ENCODE peak calls at places on chromosomes 5 and 9, in five cellular contexts. J is IMR-90, P is neuronal stem cell, T is H1, Z is trophoblast cell. N is an unnamed sample.

GRCh38 chr9:89610391-89610925 is 5.6 kb downstream of the GADD45G start:
- DNase-seq in J (no peak), P (no peak), T (no peak), Z (no peak), N (no peak)

GRCh38 chr5:73352789-73353188 is 95.8 kb downstream of the FOXD1 start:
- DNase-seq in J (no peak), P (no peak), T (no peak), Z (no peak), N (no peak)

GRCh38 chr9:92360083-92360482 is 34.3 kb downstream of the CENPP start:
- DNase-seq in J (no peak), P (no peak), T (no peak), Z (no peak), N (no peak)

GRCh38 chr5:106415541-106415940 is 1255.2 kb downstream of the EFNA5 start:
- DNase-seq in J (peak; percentile 89), P (no peak), T (no peak), Z (peak; percentile 62), N (peak; percentile 66)

GRCh38 chr9:87909310-87910041 is 8.3 kb upstream of the SPATA31C1 start:
- DNase-seq in J (no peak), P (no peak), T (peak; percentile 48), Z (no peak), N (no peak)

GRCh38 chr5:80231243-80231642 is 24.6 kb downstream of the SERINC5 start:
- DNase-seq in J (peak; percentile 90), P (no peak), T (no peak), Z (no peak), N (peak; percentile 52)

GRCh38 chr5:76816110-76816831 is 2.6 kb upstream of the F2RL1 start:
- DNase-seq in J (no peak), P (no peak), T (no peak), Z (no peak), N (no peak)

GRCh38 chr5:95087819-95088317 is 197.0 kb downstream of the MCTP1 start:
- DNase-seq in J (no peak), P (no peak), T (no peak), Z (no peak), N (no peak)

GRCh38 chr9:88949425-88949824 is 41.8 kb upstream of the S1PR3 start:
- DNase-seq in J (peak; percentile 52), P (no peak), T (no peak), Z (no peak), N (peak; percentile 17)

GRCh38 chr9:134065720-134066419 is 2.0 kb downstream of the BRD3 start:
- DNase-seq in J (peak; percentile 66), P (no peak), T (no peak), Z (no peak), N (peak; percentile 81)

GRCh38 chr9:89418112-89418872 is 79.6 kb downstream of the SEMA4D start:
- DNase-seq in J (no peak), P (no peak), T (no peak), Z (no peak), N (no peak)

GRCh38 chr5:3320317-3320865 is 275.2 kb upstream of the IRX1 start:
- DNase-seq in J (no peak), P (no peak), T (no peak), Z (no peak), N (no peak)

GRCh38 chr5:111781200-111781599 is 24.2 kb upstream of the NREP start:
- DNase-seq in J (peak; percentile 67), P (no peak), T (no peak), Z (no peak), N (peak; percentile 76)

GRCh38 chr5:95871407-95871806 is 48.9 kb upstream of the GLRX start:
- DNase-seq in J (no peak), P (no peak), T (no peak), Z (no peak), N (no peak)

GRCh38 chr5:171445910-171446516 is 26.6 kb downstream of the FGF18 start:
- DNase-seq in J (peak; percentile 83), P (no peak), T (no peak), Z (no peak), N (peak; percentile 41)

GRCh38 chr5:162372265-162372664 is 304.7 kb downstream of the GABRG2 start:
- DNase-seq in J (no peak), P (no peak), T (peak; percentile 47), Z (no peak), N (no peak)

GRCh38 chr5:6713274-6714181 is at the start of gene TENT4A:
- DNase-seq in J (no peak), P (no peak), T (peak; percentile 55), Z (no peak), N (no peak)

GRCh38 chr5:81171769-81172168 is 61.4 kb upstream of the CKMT2 start:
- DNase-seq in J (no peak), P (no peak), T (no peak), Z (no peak), N (no peak)

GRCh38 chr5:133580618-133581017 is 31.7 kb downstream of the FSTL4 start:
- DNase-seq in J (no peak), P (no peak), T (peak; percentile 36), Z (no peak), N (no peak)

GRCh38 chr5:133579766-133580165 is 32.6 kb downstream of the FSTL4 start:
- DNase-seq in J (no peak), P (no peak), T (no peak), Z (no peak), N (no peak)

GRCh38 chr5:133581348-133581747 is 31.0 kb downstream of the FSTL4 start:
- DNase-seq in J (no peak), P (no peak), T (no peak), Z (no peak), N (no peak)

GRCh38 chr5:133581918-133582317 is 30.4 kb downstream of the FSTL4 start:
- DNase-seq in J (no peak), P (no peak), T (no peak), Z (no peak), N (no peak)

GRCh38 chr5:133582971-133583370 is 29.4 kb downstream of the FSTL4 start:
- DNase-seq in J (no peak), P (no peak), T (peak; percentile 50), Z (no peak), N (no peak)
- H3K23ac ChIP-seq in J (no peak overlapping the region), P (no peak overlapping the region), T (no peak overlapping the region), Z (no peak overlapping the region), N (no peak overlapping the region)

DNA sequence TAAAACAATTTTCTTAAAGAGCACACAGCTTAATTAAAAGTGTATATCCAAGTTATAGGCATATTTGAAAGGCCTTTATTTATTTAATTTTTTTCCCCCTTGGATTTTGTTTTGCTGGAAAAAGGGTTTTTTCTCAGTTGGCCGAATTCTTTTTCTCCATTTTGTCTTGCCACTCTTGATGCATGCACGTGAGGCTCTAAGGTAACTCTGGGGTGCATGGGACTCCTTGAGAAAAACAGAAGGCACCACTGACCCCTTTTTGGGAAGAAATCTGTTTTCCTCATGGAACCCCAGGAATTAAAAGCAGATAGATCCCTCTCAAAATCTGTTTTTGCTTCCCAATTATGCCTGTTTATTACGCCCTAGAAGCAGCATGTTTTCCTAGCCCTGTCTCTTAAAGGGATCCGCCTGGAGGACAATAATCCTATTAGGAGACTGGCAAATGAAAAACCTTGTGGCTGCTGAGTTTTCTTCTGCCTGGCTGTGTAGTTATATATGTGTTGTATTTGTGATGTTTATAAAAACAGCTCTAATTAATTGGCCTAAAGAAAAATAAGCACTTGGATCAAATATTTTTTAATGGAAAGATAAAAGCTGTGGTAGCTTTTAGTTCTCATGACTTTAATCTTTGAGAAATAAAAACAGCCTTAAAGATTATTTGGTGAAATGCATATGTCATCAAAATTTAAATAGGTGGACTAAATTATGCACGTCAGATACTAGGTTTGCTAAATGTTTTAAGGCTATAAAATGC is 435.1 kb upstream of the CDH9 start:
- DNase-seq in J (no peak), P (peak; percentile 18), T (no peak), Z (no peak), N (peak; percentile 62)
- H2AFZ ChIP-seq in J (no peak overlapping the region), P (peak overlapping the region; percentile 16), T (no peak overlapping the region), Z (no peak overlapping the region), N (no peak overlapping the region)

GRCh38 chr9:136283291-136284235 is 20.3 kb downstream of the CCDC187 start:
- DNase-seq in J (peak; percentile 52), P (peak; percentile 76), T (peak; percentile 93), Z (peak; percentile 53), N (peak; percentile 62)
- H3K4me3 ChIP-seq in J (no peak overlapping the region), P (no peak overlapping the region), T (no peak overlapping the region), Z (no peak overlapping the region), N (no peak overlapping the region)

GRCh38 chr9:37575921-37576721 is at the start of gene FBXO10:
- DNase-seq in J (peak; percentile 77), P (peak; percentile 79), T (peak; percentile 85), Z (peak; percentile 59), N (peak; percentile 84)
- H3K23ac ChIP-seq in J (peak within 1 kb of the TSS; percentile 81), P (peak within 1 kb of the TSS; percentile 49), T (no peak within 1 kb of the TSS), Z (no peak within 1 kb of the TSS), N (no peak within 1 kb of the TSS)

GRCh38 chr9:83537331-83538171 is 650 bp downstream of the FRMD3 start:
- DNase-seq in J (no peak), P (no peak), T (peak; percentile 69), Z (no peak), N (peak; percentile 8)

GRCh38 chr9:83536332-83536731 is 1.9 kb downstream of the FRMD3 start:
- DNase-seq in J (no peak), P (no peak), T (no peak), Z (no peak), N (no peak)

GRCh38 chr9:83538172-83538889 is at the start of gene FRMD3:
- DNase-seq in J (peak; percentile 16), P (peak; percentile 78), T (peak; percentile 82), Z (peak; percentile 59), N (peak; percentile 56)

GRCh38 chr9:83535736-83536135 is 2.5 kb downstream of the FRMD3 start:
- DNase-seq in J (no peak), P (no peak), T (no peak), Z (no peak), N (no peak)

DNA sequence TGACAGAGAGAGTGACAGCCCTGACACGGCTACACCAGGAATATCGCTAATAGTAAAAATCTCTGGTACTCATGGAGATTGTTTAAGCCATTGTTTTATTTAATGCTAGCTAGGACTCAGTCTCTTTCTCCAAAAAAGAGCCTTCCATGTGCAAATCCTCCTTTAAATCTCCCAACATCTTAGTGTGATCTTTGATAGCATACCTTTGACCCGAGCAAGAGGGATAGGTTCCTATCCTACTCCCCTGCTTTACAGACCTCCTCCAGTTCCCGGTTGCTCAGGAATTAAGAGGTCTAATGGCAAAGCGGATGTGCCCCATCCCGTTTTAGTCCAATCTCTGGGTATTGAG is 663 bp upstream of the FRMD3 start:
- DNase-seq in J (no peak), P (no peak), T (no peak), Z (no peak), N (no peak)
- H2AFZ ChIP-seq in J (peak overlapping the region; percentile 85), P (peak overlapping the region; percentile 99), T (no peak overlapping the region), Z (no peak overlapping the region), N (no peak overlapping the region)

DNA sequence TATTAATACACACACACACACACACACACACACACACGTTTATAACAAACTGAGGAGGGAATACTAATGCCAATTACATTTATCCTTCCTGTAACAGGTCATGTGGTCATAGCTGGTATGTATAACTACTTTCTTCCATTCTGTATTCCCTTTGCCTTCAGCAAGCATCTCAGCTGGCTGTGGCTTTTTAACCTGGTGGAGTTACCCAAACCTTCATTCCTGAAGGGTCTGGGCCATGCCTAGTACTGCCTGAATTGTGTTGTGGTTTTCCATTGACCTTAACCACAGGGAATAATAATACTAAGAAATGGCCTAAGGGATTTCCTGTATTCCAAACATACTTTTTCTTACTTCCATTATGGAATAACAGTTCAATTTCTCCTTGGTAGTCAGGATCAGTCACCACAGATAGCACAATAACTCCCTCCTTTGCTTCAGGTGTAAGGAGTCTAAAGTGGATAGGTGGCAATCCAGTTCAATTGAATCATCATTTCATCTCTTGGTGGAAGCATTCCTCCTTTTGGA is 222.2 kb upstream of the MEF2C start:
- DNase-seq in J (no peak), P (no peak), T (no peak), Z (peak; percentile 22), N (no peak)
- H3K4me3 ChIP-seq in J (no peak overlapping the region), P (no peak overlapping the region), T (no peak overlapping the region), Z (no peak overlapping the region), N (no peak overlapping the region)

N was measured in mesenchymal stem cell.